ENCODE peak calls at places on chromosomes 11 and 22, in eight cellular contexts. W, X, D, C, V, B, I and N are unnamed samples.

GRCh38 chr11:65314501-65315203 is at the start of gene CDC42EP2:
- DNase-seq in W (peak), X (peak), D (peak), C (peak), V (peak), B (peak), I (peak), N (peak)

GRCh38 chr11:67277231-67277961 is 11.1 kb downstream of the GRK2 start:
- DNase-seq in W (peak), X (peak), D (peak), C (no peak), V (peak), B (no peak), I (no peak), N (peak)

GRCh38 chr11:13290221-13290980 is 12.8 kb downstream of the BMAL1 start:
- DNase-seq in W (no peak), X (no peak), D (no peak), C (no peak), V (no peak), B (peak), I (no peak), N (no peak)

GRCh38 chr11:118705111-118705741 is 25.8 kb upstream of the TREH start:
- DNase-seq in W (no peak), X (no peak), D (no peak), C (no peak), V (no peak), B (no peak), I (no peak), N (no peak)

GRCh38 chr11:114135737-114136151 is 76.2 kb downstream of the ZBTB16 start:
- DNase-seq in W (peak), X (no peak), D (no peak), C (no peak), V (no peak), B (no peak), I (no peak), N (peak)

GRCh38 chr11:69194956-69195355 is 39.2 kb downstream of the SMIM38 start:
- DNase-seq in W (no peak), X (no peak), D (no peak), C (no peak), V (no peak), B (no peak), I (no peak), N (no peak)

GRCh38 chr11:70352601-70353000 is 45.7 kb upstream of the CTTN start:
- DNase-seq in W (no peak), X (no peak), D (no peak), C (no peak), V (no peak), B (no peak), I (no peak), N (no peak)

GRCh38 chr11:117819096-117820040 is 5.2 kb downstream of the FXYD2 start:
- DNase-seq in W (peak), X (peak), D (peak), C (peak), V (peak), B (peak), I (peak), N (peak)

GRCh38 chr11:62569611-62570010 is 4.1 kb downstream of the EEF1G start:
- DNase-seq in W (no peak), X (no peak), D (no peak), C (no peak), V (no peak), B (no peak), I (no peak), N (no peak)

GRCh38 chr22:49967333-49968241 is 7.0 kb downstream of the PIM3 start:
- DNase-seq in W (peak), X (peak), D (peak), C (no peak), V (no peak), B (no peak), I (no peak), N (peak)

GRCh38 chr11:35083181-35084061 is 55.5 kb upstream of the CD44 start:
- DNase-seq in W (peak), X (peak), D (peak), C (peak), V (peak), B (peak), I (peak), N (peak)

GRCh38 chr11:94563176-94563847 is 3.9 kb upstream of the PIWIL4 start:
- DNase-seq in W (peak), X (no peak), D (no peak), C (no peak), V (peak), B (peak), I (peak), N (peak)

GRCh38 chr11:26837154-26837553 is 115.3 kb upstream of the SLC5A12 start:
- DNase-seq in W (no peak), X (no peak), D (no peak), C (no peak), V (no peak), B (no peak), I (no peak), N (no peak)

GRCh38 chr11:5224538-5225479 is 2.1 kb downstream of the HBB start:
- DNase-seq in W (no peak), X (no peak), D (no peak), C (no peak), V (no peak), B (no peak), I (no peak), N (no peak)

GRCh38 chr22:27100789-27101188 is 443.4 kb downstream of the MIAT start:
- DNase-seq in W (peak), X (no peak), D (no peak), C (no peak), V (no peak), B (no peak), I (peak), N (peak)

GRCh38 chr22:17569971-17570511 is 6.7 kb downstream of the SLC25A18 start:
- DNase-seq in W (peak), X (no peak), D (no peak), C (no peak), V (peak), B (peak), I (peak), N (peak)

GRCh38 chr22:49942565-49943404 is 17.8 kb upstream of the PIM3 start:
- DNase-seq in W (no peak), X (no peak), D (no peak), C (peak), V (no peak), B (no peak), I (no peak), N (no peak)

GRCh38 chr11:113477321-113477720 is 2.1 kb upstream of the DRD2 start:
- DNase-seq in W (no peak), X (no peak), D (no peak), C (no peak), V (no peak), B (no peak), I (no peak), N (no peak)

GRCh38 chr11:127925430-127925829 is 661.9 kb downstream of the ETS1 start:
- DNase-seq in W (no peak), X (no peak), D (no peak), C (no peak), V (peak), B (no peak), I (peak), N (peak)

GRCh38 chr11:76579047-76579751 is 91.3 kb downstream of the LRRC32 start:
- DNase-seq in W (peak), X (no peak), D (no peak), C (no peak), V (peak), B (no peak), I (no peak), N (no peak)
- TF ChIP-seq CTCF in W (peak), X (no peak), D (no peak), C (no peak), V (peak), B (peak), I (peak), N (no peak)

GRCh38 chr11:19365743-19366410 is 125.1 kb upstream of the E2F8 start:
- DNase-seq in W (peak), X (no peak), D (no peak), C (no peak), V (peak), B (peak), I (no peak), N (peak)
- H3K4me3 ChIP-seq in W (no peak), X (no peak), D (no peak), C (no peak), V (no peak), B (no peak), I (no peak), N (no peak)

GRCh38 chr22:24772493-24773220 is 1.9 kb downstream of the PIWIL3 start:
- DNase-seq in W (peak), X (no peak), D (no peak), C (peak), V (peak), B (peak), I (peak), N (peak)
- TF ChIP-seq CTCF in W (peak), X (no peak), D (no peak), C (peak), V (peak), B (peak), I (peak), N (peak)

GRCh38 chr11:104918113-104918824 is 20.0 kb upstream of the CASP12 start:
- DNase-seq in W (peak), X (no peak), D (no peak), C (no peak), V (peak), B (peak), I (peak), N (peak)

GRCh38 chr11:104917259-104918112 is 19.2 kb upstream of the CASP12 start:
- DNase-seq in W (no peak), X (no peak), D (no peak), C (no peak), V (no peak), B (no peak), I (no peak), N (no peak)

GRCh38 chr11:104912102-104912501 is 13.8 kb upstream of the CASP12 start:
- DNase-seq in W (no peak), X (no peak), D (no peak), C (no peak), V (no peak), B (no peak), I (no peak), N (no peak)

DNA sequence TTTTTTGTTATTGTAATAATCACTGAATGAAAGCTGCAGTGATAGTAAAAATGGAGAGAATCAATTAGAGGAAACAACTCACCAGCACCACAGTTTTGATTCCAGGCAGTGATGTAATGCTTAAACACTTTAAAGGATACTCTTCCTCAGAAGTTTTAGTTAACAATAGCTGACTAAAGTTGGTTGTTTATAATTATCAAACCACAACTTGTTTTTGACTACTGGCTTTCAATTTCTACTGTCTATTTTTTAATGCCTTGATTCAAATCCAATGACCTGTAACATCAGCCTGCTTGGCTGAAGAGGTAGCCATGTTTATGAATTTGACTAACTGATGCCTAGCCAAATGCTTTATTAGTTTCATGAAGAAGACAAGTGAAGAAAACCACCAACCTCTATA is 18.2 kb upstream of the CASP12 start:
- DNase-seq in W (no peak), X (no peak), D (no peak), C (no peak), V (peak), B (no peak), I (no peak), N (no peak)
- H3K4me3 ChIP-seq in W (no peak), X (no peak), D (no peak), C (no peak), V (no peak), B (no peak), I (no peak), N (no peak)

GRCh38 chr22:28208036-28208435 is 289.0 kb upstream of the PITPNB start:
- DNase-seq in W (no peak), X (no peak), D (no peak), C (no peak), V (peak), B (peak), I (no peak), N (no peak)
- TF ChIP-seq CTCF in W (no peak), X (no peak), D (no peak), C (no peak), V (no peak), B (no peak), I (no peak), N (no peak)

DNA sequence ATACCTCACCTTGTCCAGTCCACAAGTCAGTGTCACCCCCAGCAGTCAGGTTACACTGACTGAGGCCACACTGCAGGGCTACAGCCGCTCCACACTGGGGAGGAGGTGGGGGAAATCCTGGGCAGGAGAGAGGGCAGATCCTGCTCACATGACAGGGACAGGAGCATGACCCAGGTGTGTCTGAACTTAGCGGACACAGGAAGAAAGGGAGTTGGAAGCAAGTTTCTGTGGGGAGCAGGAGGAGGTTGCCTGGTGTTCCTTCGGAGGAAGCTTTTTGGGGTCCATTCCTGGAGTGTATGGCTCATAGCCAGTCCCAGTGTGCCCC is 5.9 kb downstream of the MMP11 start:
- DNase-seq in W (no peak), X (no peak), D (no peak), C (no peak), V (no peak), B (no peak), I (no peak), N (no peak)
- H3K4me3 ChIP-seq in W (no peak), X (no peak), D (no peak), C (no peak), V (no peak), B (no peak), I (no peak), N (no peak)